ENCODE peak calls at places on chromosomes 2 and 18, in six cellular contexts. One of them, this sample, is unnamed.

GRCh38 chr18:25875574-25875973 is 214.8 kb downstream of the SS18 start:
- DNase-seq in cardiac fibroblast: peak
- DNase-seq in upper lobe of right lung: no peak
- DNase-seq in H1: no peak
- DNase-seq in ovary: no peak
- DNase-seq in A549: no peak
- DNase-seq in this sample: no peak

GRCh38 chr2:33782395-33783239 is 183.5 kb upstream of the FAM98A start:
- DNase-seq in A549: no peak
- DNase-seq in H1: no peak
- DNase-seq in ovary: no peak
- DNase-seq in cardiac fibroblast: no peak
- DNase-seq in upper lobe of right lung: no peak
- DNase-seq in this sample: no peak

GRCh38 chr2:109324859-109325258 is 195.9 kb downstream of the SH3RF3 start:
- DNase-seq in H1: no peak
- DNase-seq in upper lobe of right lung: no peak
- DNase-seq in ovary: peak
- DNase-seq in cardiac fibroblast: peak
- DNase-seq in A549: no peak
- DNase-seq in this sample: no peak

GRCh38 chr2:188788621-188789020 is 185.6 kb upstream of the COL3A1 start:
- DNase-seq in H1: no peak
- DNase-seq in upper lobe of right lung: no peak
- DNase-seq in ovary: peak
- DNase-seq in A549: peak
- DNase-seq in cardiac fibroblast: peak
- DNase-seq in this sample: peak

GRCh38 chr2:176132397-176133086 is 3.0 kb downstream of the HOXD8 start:
- DNase-seq in ovary: no peak
- DNase-seq in cardiac fibroblast: no peak
- DNase-seq in A549: no peak
- DNase-seq in H1: peak
- DNase-seq in upper lobe of right lung: no peak
- DNase-seq in this sample: no peak

GRCh38 chr2:80246449-80247025 is 58.0 kb downstream of the LRRTM1 start:
- DNase-seq in ovary: no peak
- DNase-seq in H1: no peak
- DNase-seq in A549: no peak
- DNase-seq in upper lobe of right lung: no peak
- DNase-seq in cardiac fibroblast: no peak
- DNase-seq in this sample: no peak

GRCh38 chr2:241609859-241610793 is 26.8 kb downstream of the THAP4 start:
- DNase-seq in ovary: peak
- DNase-seq in A549: no peak
- DNase-seq in H1: peak
- DNase-seq in cardiac fibroblast: peak
- DNase-seq in upper lobe of right lung: peak
- DNase-seq in this sample: no peak

GRCh38 chr2:13550832-13551231 is 834.1 kb downstream of the TRIB2 start:
- DNase-seq in ovary: no peak
- DNase-seq in cardiac fibroblast: no peak
- DNase-seq in A549: no peak
- DNase-seq in H1: no peak
- DNase-seq in upper lobe of right lung: no peak
- DNase-seq in this sample: no peak

GRCh38 chr2:195486987-195487644 is 169.9 kb upstream of the SLC39A10 start:
- DNase-seq in ovary: no peak
- DNase-seq in A549: peak
- DNase-seq in upper lobe of right lung: no peak
- DNase-seq in cardiac fibroblast: peak
- DNase-seq in H1: no peak
- DNase-seq in this sample: peak

GRCh38 chr2:36245632-36246031 is 109.9 kb upstream of the CRIM1 start:
- DNase-seq in cardiac fibroblast: no peak
- DNase-seq in upper lobe of right lung: no peak
- DNase-seq in ovary: no peak
- DNase-seq in A549: no peak
- DNase-seq in H1: no peak
- DNase-seq in this sample: no peak

GRCh38 chr2:195677290-195677689 is 20.3 kb downstream of the SLC39A10 start:
- DNase-seq in A549: no peak
- DNase-seq in H1: no peak
- DNase-seq in cardiac fibroblast: no peak
- DNase-seq in upper lobe of right lung: no peak
- DNase-seq in ovary: no peak
- DNase-seq in this sample: no peak

GRCh38 chr2:8571286-8571791 is 110.5 kb upstream of the ID2 start:
- DNase-seq in A549: no peak
- DNase-seq in ovary: no peak
- DNase-seq in upper lobe of right lung: no peak
- DNase-seq in H1: no peak
- DNase-seq in cardiac fibroblast: no peak
- DNase-seq in this sample: no peak

GRCh38 chr2:223784221-223784772 is 53.1 kb downstream of the AP1S3 start:
- DNase-seq in ovary: no peak
- DNase-seq in A549: no peak
- DNase-seq in upper lobe of right lung: no peak
- DNase-seq in H1: no peak
- DNase-seq in cardiac fibroblast: no peak
- DNase-seq in this sample: no peak

GRCh38 chr2:223786943-223787342 is 50.4 kb downstream of the AP1S3 start:
- DNase-seq in A549: no peak
- DNase-seq in cardiac fibroblast: no peak
- DNase-seq in upper lobe of right lung: no peak
- DNase-seq in H1: no peak
- DNase-seq in ovary: no peak
- DNase-seq in this sample: no peak

GRCh38 chr2:223787358-223787757 is 50.0 kb downstream of the AP1S3 start:
- DNase-seq in cardiac fibroblast: no peak
- DNase-seq in A549: no peak
- DNase-seq in upper lobe of right lung: no peak
- DNase-seq in ovary: no peak
- DNase-seq in H1: no peak
- DNase-seq in this sample: no peak

GRCh38 chr2:223788826-223789225 is 48.6 kb downstream of the AP1S3 start:
- DNase-seq in ovary: no peak
- DNase-seq in upper lobe of right lung: no peak
- DNase-seq in A549: no peak
- DNase-seq in H1: no peak
- DNase-seq in cardiac fibroblast: no peak
- DNase-seq in this sample: no peak

GRCh38 chr2:223786236-223786635 is 51.1 kb downstream of the AP1S3 start:
- DNase-seq in A549: no peak
- DNase-seq in upper lobe of right lung: no peak
- DNase-seq in H1: no peak
- DNase-seq in ovary: no peak
- DNase-seq in cardiac fibroblast: no peak
- DNase-seq in this sample: no peak
- H3K4me3 ChIP-seq in A549: no peak
- H3K4me3 ChIP-seq in upper lobe of right lung: no peak
- H3K4me3 ChIP-seq in H1: no peak
- H3K4me3 ChIP-seq in ovary: no peak
- H3K4me3 ChIP-seq in cardiac fibroblast: no peak
- H3K4me3 ChIP-seq in this sample: no peak

DNA sequence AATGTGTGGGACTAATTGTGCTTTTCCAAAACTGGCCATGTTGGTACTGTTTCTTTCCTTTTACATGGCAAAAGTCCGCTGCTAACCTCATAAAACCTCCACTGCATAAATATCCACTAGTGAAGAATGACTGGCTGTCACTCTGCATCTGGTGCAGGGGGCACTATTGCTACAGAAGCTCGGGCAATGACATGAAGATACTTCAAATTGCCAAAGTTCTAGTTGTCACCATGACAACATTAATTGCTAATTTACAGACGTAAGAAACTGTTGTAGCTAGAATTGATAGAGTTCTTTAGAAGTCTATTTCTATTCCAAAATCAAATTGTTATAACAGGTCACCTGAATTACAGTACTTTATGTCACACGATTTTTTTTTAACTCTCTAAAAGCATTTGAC is 861 bp downstream of the CFAP210 start:
- DNase-seq in H1: no peak
- DNase-seq in A549: peak
- DNase-seq in cardiac fibroblast: no peak
- DNase-seq in upper lobe of right lung: no peak
- DNase-seq in ovary: no peak
- DNase-seq in this sample: no peak
- TF ChIP-seq CTCF in H1: no peak
- TF ChIP-seq CTCF in A549: no peak
- TF ChIP-seq CTCF in cardiac fibroblast: no peak
- TF ChIP-seq CTCF in upper lobe of right lung: peak
- TF ChIP-seq CTCF in ovary: no peak
- TF ChIP-seq CTCF in this sample: peak

GRCh38 chr2:63049291-63050185 is 1.1 kb upstream of the OTX1 start:
- DNase-seq in H1: peak
- DNase-seq in upper lobe of right lung: no peak
- DNase-seq in cardiac fibroblast: peak
- DNase-seq in ovary: no peak
- DNase-seq in A549: peak
- DNase-seq in this sample: no peak
- H3K4me3 ChIP-seq in H1: peak
- H3K4me3 ChIP-seq in upper lobe of right lung: peak
- H3K4me3 ChIP-seq in cardiac fibroblast: peak
- H3K4me3 ChIP-seq in ovary: peak
- H3K4me3 ChIP-seq in A549: peak
- H3K4me3 ChIP-seq in this sample: peak

GRCh38 chr2:39178756-39179155 is 57.9 kb upstream of the SOS1 start:
- DNase-seq in cardiac fibroblast: no peak
- DNase-seq in A549: no peak
- DNase-seq in H1: no peak
- DNase-seq in upper lobe of right lung: no peak
- DNase-seq in ovary: no peak
- DNase-seq in this sample: no peak

GRCh38 chr2:39183673-39184072 is 60.1 kb downstream of the CDKL4 start:
- DNase-seq in cardiac fibroblast: no peak
- DNase-seq in H1: no peak
- DNase-seq in A549: no peak
- DNase-seq in ovary: no peak
- DNase-seq in upper lobe of right lung: no peak
- DNase-seq in this sample: no peak

GRCh38 chr2:39179974-39180960 is 59.4 kb upstream of the SOS1 start:
- DNase-seq in A549: no peak
- DNase-seq in upper lobe of right lung: no peak
- DNase-seq in H1: no peak
- DNase-seq in ovary: no peak
- DNase-seq in cardiac fibroblast: no peak
- DNase-seq in this sample: no peak

GRCh38 chr2:39176997-39177396 is 56.1 kb upstream of the SOS1 start:
- DNase-seq in A549: no peak
- DNase-seq in H1: no peak
- DNase-seq in upper lobe of right lung: no peak
- DNase-seq in ovary: no peak
- DNase-seq in cardiac fibroblast: no peak
- DNase-seq in this sample: no peak

GRCh38 chr2:39181297-39181696 is 60.4 kb upstream of the SOS1 start:
- DNase-seq in upper lobe of right lung: no peak
- DNase-seq in H1: no peak
- DNase-seq in ovary: no peak
- DNase-seq in A549: no peak
- DNase-seq in cardiac fibroblast: no peak
- DNase-seq in this sample: no peak
- TF ChIP-seq CTCF in upper lobe of right lung: no peak
- TF ChIP-seq CTCF in H1: no peak
- TF ChIP-seq CTCF in ovary: no peak
- TF ChIP-seq CTCF in A549: no peak
- TF ChIP-seq CTCF in cardiac fibroblast: no peak
- TF ChIP-seq CTCF in this sample: no peak

This sample was measured in epithelial cell of proximal tubule.